ENCODE peak calls at places on chromosomes 1 and 21, in ten cellular contexts. One of them, this sample, is unnamed.

GRCh38 chr1:229557214-229557850 is 1.2 kb downstream of the ABCB10 start:
- DNase-seq in RWPE1: no peak
- DNase-seq in type B pancreatic cell: no peak
- DNase-seq in pancreas: no peak
- DNase-seq in fibroblast of pulmonary artery: peak
- DNase-seq in cardiac muscle cell: no peak
- DNase-seq in choroid plexus epithelial cell: peak
- DNase-seq in GM06990: no peak
- DNase-seq in progenitor cell of endocrine pancreas: no peak
- DNase-seq in GM23338: no peak
- DNase-seq in this sample: peak

GRCh38 chr1:25858906-25859789 is at the start of gene AUNIP:
- DNase-seq in type B pancreatic cell: peak
- DNase-seq in cardiac muscle cell: peak
- DNase-seq in GM06990: peak
- DNase-seq in fibroblast of pulmonary artery: peak
- DNase-seq in progenitor cell of endocrine pancreas: peak
- DNase-seq in choroid plexus epithelial cell: peak
- DNase-seq in RWPE1: peak
- DNase-seq in pancreas: peak
- DNase-seq in GM23338: peak
- DNase-seq in this sample: peak

GRCh38 chr1:64745181-64745985 is 508 bp downstream of the RAVER2 start:
- DNase-seq in choroid plexus epithelial cell: no peak
- DNase-seq in cardiac muscle cell: peak
- DNase-seq in GM06990: peak
- DNase-seq in pancreas: peak
- DNase-seq in fibroblast of pulmonary artery: peak
- DNase-seq in type B pancreatic cell: peak
- DNase-seq in RWPE1: peak
- DNase-seq in GM23338: peak
- DNase-seq in progenitor cell of endocrine pancreas: peak
- DNase-seq in this sample: peak

GRCh38 chr1:208242186-208242585 is 2.0 kb downstream of the PLXNA2 start:
- DNase-seq in pancreas: no peak
- DNase-seq in progenitor cell of endocrine pancreas: no peak
- DNase-seq in GM06990: no peak
- DNase-seq in RWPE1: no peak
- DNase-seq in type B pancreatic cell: no peak
- DNase-seq in choroid plexus epithelial cell: no peak
- DNase-seq in cardiac muscle cell: no peak
- DNase-seq in GM23338: no peak
- DNase-seq in fibroblast of pulmonary artery: no peak
- DNase-seq in this sample: no peak

GRCh38 chr1:209045326-209046057 is 538.0 kb upstream of the CAMK1G start:
- DNase-seq in pancreas: peak
- DNase-seq in RWPE1: peak
- DNase-seq in cardiac muscle cell: no peak
- DNase-seq in progenitor cell of endocrine pancreas: no peak
- DNase-seq in GM23338: no peak
- DNase-seq in choroid plexus epithelial cell: no peak
- DNase-seq in GM06990: no peak
- DNase-seq in type B pancreatic cell: no peak
- DNase-seq in fibroblast of pulmonary artery: no peak
- DNase-seq in this sample: no peak

GRCh38 chr1:53508991-53509663 is 49.9 kb downstream of the DMRTB1 start:
- DNase-seq in pancreas: no peak
- DNase-seq in RWPE1: no peak
- DNase-seq in cardiac muscle cell: no peak
- DNase-seq in GM06990: no peak
- DNase-seq in choroid plexus epithelial cell: no peak
- DNase-seq in type B pancreatic cell: no peak
- DNase-seq in GM23338: no peak
- DNase-seq in fibroblast of pulmonary artery: no peak
- DNase-seq in progenitor cell of endocrine pancreas: no peak
- DNase-seq in this sample: no peak

GRCh38 chr21:15022608-15023261 is 42.1 kb downstream of the NRIP1 start:
- DNase-seq in fibroblast of pulmonary artery: no peak
- DNase-seq in GM06990: no peak
- DNase-seq in choroid plexus epithelial cell: no peak
- DNase-seq in cardiac muscle cell: no peak
- DNase-seq in type B pancreatic cell: no peak
- DNase-seq in GM23338: no peak
- DNase-seq in progenitor cell of endocrine pancreas: no peak
- DNase-seq in RWPE1: no peak
- DNase-seq in pancreas: no peak
- DNase-seq in this sample: no peak

GRCh38 chr1:69569281-69569970 is 1.7 kb downstream of the LRRC7 start:
- DNase-seq in choroid plexus epithelial cell: no peak
- DNase-seq in GM06990: no peak
- DNase-seq in fibroblast of pulmonary artery: no peak
- DNase-seq in GM23338: peak
- DNase-seq in cardiac muscle cell: peak
- DNase-seq in progenitor cell of endocrine pancreas: no peak
- DNase-seq in pancreas: no peak
- DNase-seq in RWPE1: no peak
- DNase-seq in type B pancreatic cell: no peak
- DNase-seq in this sample: no peak

GRCh38 chr1:218364028-218364710 is 19.0 kb downstream of the TGFB2 start:
- DNase-seq in cardiac muscle cell: no peak
- DNase-seq in type B pancreatic cell: no peak
- DNase-seq in fibroblast of pulmonary artery: no peak
- DNase-seq in RWPE1: no peak
- DNase-seq in GM23338: no peak
- DNase-seq in pancreas: no peak
- DNase-seq in GM06990: no peak
- DNase-seq in choroid plexus epithelial cell: peak
- DNase-seq in progenitor cell of endocrine pancreas: no peak
- DNase-seq in this sample: no peak

GRCh38 chr1:202049129-202049528 is 38.7 kb downstream of the ELF3 start:
- DNase-seq in fibroblast of pulmonary artery: peak
- DNase-seq in type B pancreatic cell: no peak
- DNase-seq in cardiac muscle cell: peak
- DNase-seq in GM23338: no peak
- DNase-seq in progenitor cell of endocrine pancreas: no peak
- DNase-seq in pancreas: peak
- DNase-seq in RWPE1: no peak
- DNase-seq in choroid plexus epithelial cell: no peak
- DNase-seq in GM06990: no peak
- DNase-seq in this sample: no peak

GRCh38 chr1:103371234-103371633 is 154.3 kb upstream of the RNPC3 start:
- DNase-seq in pancreas: peak
- DNase-seq in cardiac muscle cell: no peak
- DNase-seq in GM06990: no peak
- DNase-seq in type B pancreatic cell: no peak
- DNase-seq in fibroblast of pulmonary artery: peak
- DNase-seq in RWPE1: no peak
- DNase-seq in choroid plexus epithelial cell: peak
- DNase-seq in GM23338: no peak
- DNase-seq in progenitor cell of endocrine pancreas: no peak
- DNase-seq in this sample: no peak

GRCh38 chr1:48190893-48191292 is 31.6 kb upstream of the SLC5A9 start:
- DNase-seq in fibroblast of pulmonary artery: no peak
- DNase-seq in cardiac muscle cell: no peak
- DNase-seq in GM23338: no peak
- DNase-seq in choroid plexus epithelial cell: no peak
- DNase-seq in type B pancreatic cell: no peak
- DNase-seq in GM06990: no peak
- DNase-seq in progenitor cell of endocrine pancreas: no peak
- DNase-seq in pancreas: no peak
- DNase-seq in RWPE1: no peak
- DNase-seq in this sample: no peak
- TF ChIP-seq CTCF in fibroblast of pulmonary artery: no peak
- TF ChIP-seq CTCF in cardiac muscle cell: no peak
- TF ChIP-seq CTCF in GM23338: no peak
- TF ChIP-seq CTCF in choroid plexus epithelial cell: no peak
- TF ChIP-seq CTCF in type B pancreatic cell: no peak
- TF ChIP-seq CTCF in GM06990: no peak
- TF ChIP-seq CTCF in progenitor cell of endocrine pancreas: no peak
- TF ChIP-seq CTCF in pancreas: no peak
- TF ChIP-seq CTCF in RWPE1: no peak
- TF ChIP-seq CTCF in this sample: no peak

DNA sequence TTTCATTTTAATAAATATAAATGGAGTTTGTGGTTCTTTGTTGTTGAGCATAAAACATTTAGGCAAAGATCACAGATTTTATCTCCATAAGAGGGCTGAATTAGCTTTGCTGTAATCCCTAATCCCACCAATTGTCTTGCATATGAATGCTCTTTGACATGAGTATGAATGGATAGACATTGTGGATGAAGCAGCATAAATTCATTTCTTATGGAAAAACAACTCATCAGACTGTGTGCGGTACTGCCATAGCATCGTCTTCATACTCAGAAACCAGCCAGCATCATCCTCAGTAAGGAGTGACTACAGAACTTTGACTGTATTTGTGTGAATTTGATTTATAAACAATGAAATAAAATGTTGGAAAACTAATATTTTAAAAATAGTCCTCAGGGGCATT is 19.6 kb downstream of the SON start:
- DNase-seq in type B pancreatic cell: no peak
- DNase-seq in RWPE1: no peak
- DNase-seq in cardiac muscle cell: no peak
- DNase-seq in fibroblast of pulmonary artery: no peak
- DNase-seq in progenitor cell of endocrine pancreas: no peak
- DNase-seq in GM23338: no peak
- DNase-seq in GM06990: no peak
- DNase-seq in choroid plexus epithelial cell: no peak
- DNase-seq in pancreas: no peak
- DNase-seq in this sample: no peak
- TF ChIP-seq CTCF in type B pancreatic cell: no peak
- TF ChIP-seq CTCF in RWPE1: no peak
- TF ChIP-seq CTCF in cardiac muscle cell: no peak
- TF ChIP-seq CTCF in fibroblast of pulmonary artery: no peak
- TF ChIP-seq CTCF in progenitor cell of endocrine pancreas: no peak
- TF ChIP-seq CTCF in GM23338: no peak
- TF ChIP-seq CTCF in GM06990: no peak
- TF ChIP-seq CTCF in choroid plexus epithelial cell: no peak
- TF ChIP-seq CTCF in pancreas: no peak
- TF ChIP-seq CTCF in this sample: no peak

GRCh38 chr1:117059678-117060440 is at the start of gene TTF2:
- DNase-seq in RWPE1: peak
- DNase-seq in GM23338: peak
- DNase-seq in choroid plexus epithelial cell: peak
- DNase-seq in progenitor cell of endocrine pancreas: peak
- DNase-seq in fibroblast of pulmonary artery: peak
- DNase-seq in cardiac muscle cell: peak
- DNase-seq in pancreas: peak
- DNase-seq in GM06990: peak
- DNase-seq in type B pancreatic cell: peak
- DNase-seq in this sample: peak
- TF ChIP-seq CTCF in RWPE1: no peak
- TF ChIP-seq CTCF in GM23338: no peak
- TF ChIP-seq CTCF in choroid plexus epithelial cell: peak
- TF ChIP-seq CTCF in progenitor cell of endocrine pancreas: peak
- TF ChIP-seq CTCF in fibroblast of pulmonary artery: peak
- TF ChIP-seq CTCF in cardiac muscle cell: peak
- TF ChIP-seq CTCF in pancreas: no peak
- TF ChIP-seq CTCF in GM06990: no peak
- TF ChIP-seq CTCF in type B pancreatic cell: peak
- TF ChIP-seq CTCF in this sample: peak

GRCh38 chr21:34986561-34987533 is 62.3 kb downstream of the RUNX1 start:
- DNase-seq in GM23338: peak
- DNase-seq in GM06990: peak
- DNase-seq in cardiac muscle cell: no peak
- DNase-seq in fibroblast of pulmonary artery: peak
- DNase-seq in pancreas: peak
- DNase-seq in progenitor cell of endocrine pancreas: no peak
- DNase-seq in choroid plexus epithelial cell: peak
- DNase-seq in RWPE1: no peak
- DNase-seq in type B pancreatic cell: no peak
- DNase-seq in this sample: no peak
- TF ChIP-seq CTCF in GM23338: no peak
- TF ChIP-seq CTCF in GM06990: no peak
- TF ChIP-seq CTCF in cardiac muscle cell: peak
- TF ChIP-seq CTCF in fibroblast of pulmonary artery: no peak
- TF ChIP-seq CTCF in pancreas: no peak
- TF ChIP-seq CTCF in progenitor cell of endocrine pancreas: no peak
- TF ChIP-seq CTCF in choroid plexus epithelial cell: peak
- TF ChIP-seq CTCF in RWPE1: no peak
- TF ChIP-seq CTCF in type B pancreatic cell: peak
- TF ChIP-seq CTCF in this sample: no peak

GRCh38 chr1:198694542-198694941 is 55.7 kb downstream of the PTPRC start:
- DNase-seq in GM23338: no peak
- DNase-seq in type B pancreatic cell: no peak
- DNase-seq in RWPE1: no peak
- DNase-seq in GM06990: no peak
- DNase-seq in pancreas: no peak
- DNase-seq in cardiac muscle cell: no peak
- DNase-seq in fibroblast of pulmonary artery: no peak
- DNase-seq in choroid plexus epithelial cell: no peak
- DNase-seq in progenitor cell of endocrine pancreas: no peak
- DNase-seq in this sample: no peak

GRCh38 chr1:198693321-198693720 is 54.5 kb downstream of the PTPRC start:
- DNase-seq in pancreas: no peak
- DNase-seq in GM23338: no peak
- DNase-seq in cardiac muscle cell: no peak
- DNase-seq in RWPE1: no peak
- DNase-seq in GM06990: no peak
- DNase-seq in progenitor cell of endocrine pancreas: no peak
- DNase-seq in type B pancreatic cell: no peak
- DNase-seq in choroid plexus epithelial cell: no peak
- DNase-seq in fibroblast of pulmonary artery: no peak
- DNase-seq in this sample: no peak

GRCh38 chr1:198687429-198687828 is 48.6 kb downstream of the PTPRC start:
- DNase-seq in cardiac muscle cell: no peak
- DNase-seq in choroid plexus epithelial cell: no peak
- DNase-seq in fibroblast of pulmonary artery: no peak
- DNase-seq in pancreas: no peak
- DNase-seq in GM06990: no peak
- DNase-seq in RWPE1: no peak
- DNase-seq in GM23338: no peak
- DNase-seq in type B pancreatic cell: no peak
- DNase-seq in progenitor cell of endocrine pancreas: no peak
- DNase-seq in this sample: no peak

GRCh38 chr1:198686069-198686728 is 47.4 kb downstream of the PTPRC start:
- DNase-seq in choroid plexus epithelial cell: peak
- DNase-seq in fibroblast of pulmonary artery: peak
- DNase-seq in RWPE1: peak
- DNase-seq in GM06990: no peak
- DNase-seq in pancreas: no peak
- DNase-seq in progenitor cell of endocrine pancreas: no peak
- DNase-seq in GM23338: peak
- DNase-seq in type B pancreatic cell: no peak
- DNase-seq in cardiac muscle cell: no peak
- DNase-seq in this sample: no peak

GRCh38 chr1:198691063-198691462 is 52.2 kb downstream of the PTPRC start:
- DNase-seq in RWPE1: no peak
- DNase-seq in type B pancreatic cell: no peak
- DNase-seq in GM23338: no peak
- DNase-seq in cardiac muscle cell: no peak
- DNase-seq in pancreas: no peak
- DNase-seq in choroid plexus epithelial cell: no peak
- DNase-seq in fibroblast of pulmonary artery: no peak
- DNase-seq in GM06990: no peak
- DNase-seq in progenitor cell of endocrine pancreas: no peak
- DNase-seq in this sample: no peak
- TF ChIP-seq CTCF in RWPE1: no peak
- TF ChIP-seq CTCF in type B pancreatic cell: no peak
- TF ChIP-seq CTCF in GM23338: no peak
- TF ChIP-seq CTCF in cardiac muscle cell: no peak
- TF ChIP-seq CTCF in pancreas: no peak
- TF ChIP-seq CTCF in choroid plexus epithelial cell: no peak
- TF ChIP-seq CTCF in fibroblast of pulmonary artery: no peak
- TF ChIP-seq CTCF in GM06990: no peak
- TF ChIP-seq CTCF in progenitor cell of endocrine pancreas: no peak
- TF ChIP-seq CTCF in this sample: no peak

This sample was measured in osteocyte.